ENCODE peak calls at places on chromosomes 11 and 22, in four cellular contexts. H is central memory CD8-positive, alpha-beta T cell; E is iris pigment epithelial cell; P is A549. S is an unnamed sample.
A peak's percentile ranks its signal among the peaks of the same experiment; 100 is the strongest.

GRCh38 chr11:64053699-64054098 is 18.0 kb downstream of the FLRT1 start:
- DNase-seq in E (no peak), H (no peak), P (no peak), S (no peak)

GRCh38 chr22:37258005-37258790 is 14.1 kb upstream of the RAC2 start:
- DNase-seq in P (no peak), H (no peak), E (peak; percentile 20), S (no peak)

GRCh38 chr11:118918686-118919280 is 6.9 kb downstream of the BCL9L start:
- DNase-seq in E (peak; percentile 57), H (no peak), P (no peak), S (peak; percentile 21)

GRCh38 chr11:109590782-109591181 is 168.8 kb downstream of the C11orf87 start:
- DNase-seq in H (no peak), P (no peak), E (no peak), S (no peak)

GRCh38 chr22:17777005-17777716 is 2.9 kb upstream of the BID start:
- DNase-seq in E (no peak), P (no peak), H (peak; percentile 75), S (peak; percentile 68)

GRCh38 chr22:30827646-30828045 is 133.0 kb downstream of the OSBP2 start:
- DNase-seq in E (no peak), H (no peak), P (no peak), S (no peak)

GRCh38 chr11:71548716-71549151 is 514 bp downstream of the KRTAP5-9 start:
- DNase-seq in H (no peak), E (no peak), P (no peak), S (peak; percentile 28)

GRCh38 chr11:83895516-83895915 is 609.3 kb upstream of the CCDC90B start:
- DNase-seq in P (no peak), E (no peak), H (no peak), S (no peak)

GRCh38 chr11:32333335-32333991 is 101.9 kb downstream of the WT1 start:
- DNase-seq in P (peak; percentile 73), H (no peak), E (peak; percentile 65), S (no peak)

GRCh38 chr11:64746486-64746885 is 2.5 kb upstream of the RASGRP2 start:
- DNase-seq in H (no peak), P (no peak), E (no peak), S (no peak)

GRCh38 chr11:122229078-122229477 is 113.1 kb upstream of the BLID start:
- DNase-seq in P (no peak), H (no peak), E (no peak), S (no peak)

GRCh38 chr11:123532131-123532530 is 102.1 kb downstream of the GRAMD1B start:
- DNase-seq in E (no peak), H (no peak), P (no peak), S (no peak)

GRCh38 chr11:65338680-65339079 is 5.0 kb downstream of the DPF2 start:
- DNase-seq in P (no peak), H (no peak), E (no peak), S (no peak)

GRCh38 chr11:819943-820649 is 1.4 kb downstream of the PNPLA2 start:
- DNase-seq in P (peak; percentile 77), E (peak; percentile 65), H (peak; percentile 95), S (peak; percentile 74)

GRCh38 chr22:30247561-30247960 is 1.0 kb upstream of the LIF start:
- DNase-seq in P (no peak), E (no peak), H (no peak), S (no peak)

GRCh38 chr11:2300936-2301630 is 635 bp downstream of the C11orf21 start:
- DNase-seq in P (no peak), E (no peak), H (peak; percentile 9), S (no peak)

GRCh38 chr22:42067706-42068350 is 2.8 kb downstream of the NAGA start:
- DNase-seq in H (no peak), P (no peak), E (no peak), S (no peak)

GRCh38 chr22:26170795-26171194 is 1.5 kb downstream of the SEZ6L start:
- DNase-seq in P (no peak), E (no peak), H (no peak), S (no peak)

GRCh38 chr11:111949519-111950426 is 12.6 kb downstream of the DIXDC1 start:
- DNase-seq in P (no peak), E (no peak), H (no peak), S (no peak)

GRCh38 chr11:2885017-2885675 is 429 bp downstream of the CDKN1C start:
- DNase-seq in P (no peak), E (peak; percentile 58), H (no peak), S (peak; percentile 42)

S was measured in GDM1.